ENCODE peak calls at places on chromosomes 2 and 18, in eight cellular contexts. One of them, this sample, is unnamed.
A peak's percentile ranks its signal among the peaks of the same experiment; 100 is the strongest.

GRCh38 chr2:33134086-33134763 is 187.5 kb downstream of the LTBP1 start:
- DNase-seq in PC-9: peak; percentile 36
- DNase-seq in lower lobe of right lung: no peak
- DNase-seq in upper lobe of right lung: no peak
- DNase-seq in naive thymus-derived CD4-positive, alpha-beta T cell: no peak
- DNase-seq in effector memory CD4-positive, alpha-beta T cell: no peak
- DNase-seq in GM23338: peak; percentile 10
- DNase-seq in RWPE2: peak; percentile 71
- DNase-seq in this sample: no peak

GRCh38 chr2:11597538-11598225 is 63.8 kb downstream of the GREB1 start:
- DNase-seq in lower lobe of right lung: no peak
- DNase-seq in upper lobe of right lung: no peak
- DNase-seq in effector memory CD4-positive, alpha-beta T cell: no peak
- DNase-seq in GM23338: no peak
- DNase-seq in naive thymus-derived CD4-positive, alpha-beta T cell: no peak
- DNase-seq in RWPE2: no peak
- DNase-seq in PC-9: no peak
- DNase-seq in this sample: no peak

GRCh38 chr18:23884712-23885375 is 129.7 kb upstream of the TTC39C start:
- DNase-seq in upper lobe of right lung: peak; percentile 70
- DNase-seq in naive thymus-derived CD4-positive, alpha-beta T cell: no peak
- DNase-seq in PC-9: peak; percentile 19
- DNase-seq in lower lobe of right lung: peak; percentile 51
- DNase-seq in RWPE2: no peak
- DNase-seq in GM23338: peak; percentile 45
- DNase-seq in effector memory CD4-positive, alpha-beta T cell: no peak
- DNase-seq in this sample: peak; percentile 68

GRCh38 chr2:28393115-28393836 is 618 bp downstream of the FOSL2 start:
- DNase-seq in effector memory CD4-positive, alpha-beta T cell: peak; percentile 31
- DNase-seq in PC-9: peak; percentile 56
- DNase-seq in lower lobe of right lung: peak; percentile 82
- DNase-seq in naive thymus-derived CD4-positive, alpha-beta T cell: peak; percentile 33
- DNase-seq in RWPE2: peak; percentile 62
- DNase-seq in GM23338: peak; percentile 55
- DNase-seq in upper lobe of right lung: peak; percentile 87
- DNase-seq in this sample: peak; percentile 77

GRCh38 chr2:138421315-138421970 is 80.1 kb upstream of the SPOPL start:
- DNase-seq in PC-9: no peak
- DNase-seq in naive thymus-derived CD4-positive, alpha-beta T cell: no peak
- DNase-seq in upper lobe of right lung: no peak
- DNase-seq in lower lobe of right lung: no peak
- DNase-seq in effector memory CD4-positive, alpha-beta T cell: no peak
- DNase-seq in RWPE2: no peak
- DNase-seq in GM23338: no peak
- DNase-seq in this sample: no peak

GRCh38 chr2:66171530-66171929 is 263.4 kb upstream of the MEIS1 start:
- DNase-seq in GM23338: no peak
- DNase-seq in PC-9: no peak
- DNase-seq in lower lobe of right lung: no peak
- DNase-seq in RWPE2: no peak
- DNase-seq in upper lobe of right lung: no peak
- DNase-seq in effector memory CD4-positive, alpha-beta T cell: no peak
- DNase-seq in naive thymus-derived CD4-positive, alpha-beta T cell: no peak
- DNase-seq in this sample: no peak

GRCh38 chr2:149192425-149192824 is 138.0 kb upstream of the LYPD6 start:
- DNase-seq in effector memory CD4-positive, alpha-beta T cell: no peak
- DNase-seq in naive thymus-derived CD4-positive, alpha-beta T cell: no peak
- DNase-seq in upper lobe of right lung: no peak
- DNase-seq in lower lobe of right lung: no peak
- DNase-seq in PC-9: no peak
- DNase-seq in RWPE2: no peak
- DNase-seq in GM23338: no peak
- DNase-seq in this sample: no peak

GRCh38 chr2:74105413-74105812 is 42.3 kb downstream of the BOLA3 start:
- DNase-seq in PC-9: no peak
- DNase-seq in RWPE2: no peak
- DNase-seq in lower lobe of right lung: no peak
- DNase-seq in GM23338: peak; percentile 25
- DNase-seq in naive thymus-derived CD4-positive, alpha-beta T cell: no peak
- DNase-seq in upper lobe of right lung: no peak
- DNase-seq in effector memory CD4-positive, alpha-beta T cell: no peak
- DNase-seq in this sample: no peak

GRCh38 chr18:13377496-13377895 is 158.9 kb downstream of the LDLRAD4 start:
- DNase-seq in lower lobe of right lung: no peak
- DNase-seq in effector memory CD4-positive, alpha-beta T cell: peak; percentile 31
- DNase-seq in PC-9: no peak
- DNase-seq in RWPE2: no peak
- DNase-seq in naive thymus-derived CD4-positive, alpha-beta T cell: no peak
- DNase-seq in GM23338: no peak
- DNase-seq in upper lobe of right lung: no peak
- DNase-seq in this sample: peak; percentile 20

GRCh38 chr2:240933966-240934700 is 28.0 kb downstream of the CROCC2 start:
- DNase-seq in effector memory CD4-positive, alpha-beta T cell: no peak
- DNase-seq in RWPE2: no peak
- DNase-seq in PC-9: no peak
- DNase-seq in GM23338: no peak
- DNase-seq in lower lobe of right lung: peak; percentile 39
- DNase-seq in upper lobe of right lung: peak; percentile 51
- DNase-seq in naive thymus-derived CD4-positive, alpha-beta T cell: no peak
- DNase-seq in this sample: peak; percentile 47

GRCh38 chr2:23390152-23390551 is 5.2 kb downstream of the KLHL29 start:
- DNase-seq in upper lobe of right lung: no peak
- DNase-seq in lower lobe of right lung: no peak
- DNase-seq in GM23338: no peak
- DNase-seq in RWPE2: no peak
- DNase-seq in effector memory CD4-positive, alpha-beta T cell: no peak
- DNase-seq in PC-9: no peak
- DNase-seq in naive thymus-derived CD4-positive, alpha-beta T cell: no peak
- DNase-seq in this sample: no peak

GRCh38 chr2:161662373-161662772 is 38.2 kb downstream of the SLC4A10 start:
- DNase-seq in RWPE2: no peak
- DNase-seq in upper lobe of right lung: no peak
- DNase-seq in lower lobe of right lung: no peak
- DNase-seq in effector memory CD4-positive, alpha-beta T cell: no peak
- DNase-seq in GM23338: no peak
- DNase-seq in PC-9: no peak
- DNase-seq in naive thymus-derived CD4-positive, alpha-beta T cell: no peak
- DNase-seq in this sample: no peak

GRCh38 chr2:53437371-53437770 is 330.2 kb upstream of the CHAC2 start:
- DNase-seq in PC-9: no peak
- DNase-seq in GM23338: no peak
- DNase-seq in effector memory CD4-positive, alpha-beta T cell: no peak
- DNase-seq in naive thymus-derived CD4-positive, alpha-beta T cell: no peak
- DNase-seq in RWPE2: no peak
- DNase-seq in upper lobe of right lung: no peak
- DNase-seq in lower lobe of right lung: no peak
- DNase-seq in this sample: no peak

GRCh38 chr2:124476291-124476690 is 451.2 kb downstream of the CNTNAP5 start:
- DNase-seq in naive thymus-derived CD4-positive, alpha-beta T cell: no peak
- DNase-seq in lower lobe of right lung: no peak
- DNase-seq in PC-9: no peak
- DNase-seq in GM23338: no peak
- DNase-seq in effector memory CD4-positive, alpha-beta T cell: no peak
- DNase-seq in RWPE2: no peak
- DNase-seq in upper lobe of right lung: no peak
- DNase-seq in this sample: no peak

GRCh38 chr2:223576873-223577272 is 25.3 kb downstream of the SCG2 start:
- DNase-seq in effector memory CD4-positive, alpha-beta T cell: no peak
- DNase-seq in PC-9: peak; percentile 38
- DNase-seq in GM23338: no peak
- DNase-seq in upper lobe of right lung: no peak
- DNase-seq in lower lobe of right lung: no peak
- DNase-seq in RWPE2: no peak
- DNase-seq in naive thymus-derived CD4-positive, alpha-beta T cell: no peak
- DNase-seq in this sample: no peak

GRCh38 chr2:215361876-215362561 is 50.2 kb downstream of the ATIC start:
- DNase-seq in RWPE2: no peak
- DNase-seq in effector memory CD4-positive, alpha-beta T cell: no peak
- DNase-seq in PC-9: no peak
- DNase-seq in GM23338: no peak
- DNase-seq in upper lobe of right lung: no peak
- DNase-seq in naive thymus-derived CD4-positive, alpha-beta T cell: no peak
- DNase-seq in lower lobe of right lung: no peak
- DNase-seq in this sample: no peak

GRCh38 chr2:19835818-19836281 is 65.9 kb downstream of the TTC32 start:
- DNase-seq in effector memory CD4-positive, alpha-beta T cell: no peak
- DNase-seq in upper lobe of right lung: no peak
- DNase-seq in lower lobe of right lung: no peak
- DNase-seq in naive thymus-derived CD4-positive, alpha-beta T cell: no peak
- DNase-seq in GM23338: no peak
- DNase-seq in RWPE2: no peak
- DNase-seq in PC-9: no peak
- DNase-seq in this sample: no peak

GRCh38 chr2:740446-741293 is 63.5 kb upstream of the TMEM18 start:
- DNase-seq in naive thymus-derived CD4-positive, alpha-beta T cell: no peak
- DNase-seq in effector memory CD4-positive, alpha-beta T cell: peak; percentile 40
- DNase-seq in GM23338: peak; percentile 100
- DNase-seq in PC-9: peak; percentile 38
- DNase-seq in upper lobe of right lung: peak; percentile 81
- DNase-seq in lower lobe of right lung: peak; percentile 75
- DNase-seq in RWPE2: peak; percentile 93
- DNase-seq in this sample: peak; percentile 89

GRCh38 chr2:108449410-108450200 is 599 bp downstream of the GCC2 start:
- DNase-seq in GM23338: peak; percentile 45
- DNase-seq in PC-9: peak; percentile 17
- DNase-seq in RWPE2: no peak
- DNase-seq in naive thymus-derived CD4-positive, alpha-beta T cell: peak; percentile 50
- DNase-seq in effector memory CD4-positive, alpha-beta T cell: peak; percentile 37
- DNase-seq in upper lobe of right lung: no peak
- DNase-seq in lower lobe of right lung: no peak
- DNase-seq in this sample: peak; percentile 29

GRCh38 chr18:28175930-28176673 is 828 bp downstream of the CDH2 start:
- DNase-seq in PC-9: peak; percentile 28
- DNase-seq in effector memory CD4-positive, alpha-beta T cell: no peak
- DNase-seq in lower lobe of right lung: no peak
- DNase-seq in GM23338: peak; percentile 62
- DNase-seq in RWPE2: no peak
- DNase-seq in upper lobe of right lung: no peak
- DNase-seq in naive thymus-derived CD4-positive, alpha-beta T cell: no peak
- DNase-seq in this sample: peak; percentile 69

GRCh38 chr2:241620419-241620769 is 16.6 kb downstream of the THAP4 start:
- DNase-seq in PC-9: no peak
- DNase-seq in effector memory CD4-positive, alpha-beta T cell: no peak
- DNase-seq in upper lobe of right lung: no peak
- DNase-seq in lower lobe of right lung: no peak
- DNase-seq in RWPE2: no peak
- DNase-seq in GM23338: no peak
- DNase-seq in naive thymus-derived CD4-positive, alpha-beta T cell: no peak
- DNase-seq in this sample: no peak

GRCh38 chr2:229843613-229844012 is 78.2 kb downstream of the TRIP12 start:
- DNase-seq in lower lobe of right lung: no peak
- DNase-seq in upper lobe of right lung: no peak
- DNase-seq in PC-9: no peak
- DNase-seq in naive thymus-derived CD4-positive, alpha-beta T cell: no peak
- DNase-seq in RWPE2: no peak
- DNase-seq in effector memory CD4-positive, alpha-beta T cell: no peak
- DNase-seq in GM23338: no peak
- DNase-seq in this sample: no peak

GRCh38 chr2:179579744-179580143 is 281.7 kb downstream of the ZNF385B start:
- DNase-seq in lower lobe of right lung: no peak
- DNase-seq in upper lobe of right lung: no peak
- DNase-seq in PC-9: no peak
- DNase-seq in effector memory CD4-positive, alpha-beta T cell: no peak
- DNase-seq in RWPE2: no peak
- DNase-seq in naive thymus-derived CD4-positive, alpha-beta T cell: no peak
- DNase-seq in GM23338: no peak
- DNase-seq in this sample: no peak

GRCh38 chr2:224958466-224958857 is 83.8 kb downstream of the DOCK10 start:
- DNase-seq in naive thymus-derived CD4-positive, alpha-beta T cell: no peak
- DNase-seq in GM23338: no peak
- DNase-seq in RWPE2: no peak
- DNase-seq in lower lobe of right lung: no peak
- DNase-seq in effector memory CD4-positive, alpha-beta T cell: no peak
- DNase-seq in upper lobe of right lung: no peak
- DNase-seq in PC-9: no peak
- DNase-seq in this sample: no peak

GRCh38 chr2:213251618-213252017 is 32.6 kb upstream of the SPAG16 start:
- DNase-seq in upper lobe of right lung: no peak
- DNase-seq in RWPE2: no peak
- DNase-seq in effector memory CD4-positive, alpha-beta T cell: no peak
- DNase-seq in GM23338: peak; percentile 85
- DNase-seq in naive thymus-derived CD4-positive, alpha-beta T cell: peak; percentile 28
- DNase-seq in lower lobe of right lung: no peak
- DNase-seq in PC-9: no peak
- DNase-seq in this sample: peak; percentile 21
- H3K4me3 ChIP-seq in upper lobe of right lung: no peak overlapping the region
- H3K4me3 ChIP-seq in RWPE2: no peak overlapping the region
- H3K4me3 ChIP-seq in effector memory CD4-positive, alpha-beta T cell: no peak overlapping the region
- H3K4me3 ChIP-seq in GM23338: no peak overlapping the region
- H3K4me3 ChIP-seq in naive thymus-derived CD4-positive, alpha-beta T cell: no peak overlapping the region
- H3K4me3 ChIP-seq in lower lobe of right lung: no peak overlapping the region
- H3K4me3 ChIP-seq in PC-9: no peak overlapping the region
- H3K4me3 ChIP-seq in this sample: no peak overlapping the region

GRCh38 chr2:84882775-84883550 is 2.1 kb upstream of the TRABD2A start:
- DNase-seq in naive thymus-derived CD4-positive, alpha-beta T cell: no peak
- DNase-seq in GM23338: no peak
- DNase-seq in effector memory CD4-positive, alpha-beta T cell: no peak
- DNase-seq in lower lobe of right lung: no peak
- DNase-seq in PC-9: no peak
- DNase-seq in RWPE2: no peak
- DNase-seq in upper lobe of right lung: no peak
- DNase-seq in this sample: no peak
- H3K27me3 ChIP-seq in naive thymus-derived CD4-positive, alpha-beta T cell: no peaks in the 10 kb centered on the region
- H3K27me3 ChIP-seq in GM23338: peaks cover 62% of the 10 kb centered on the region
- H3K27me3 ChIP-seq in effector memory CD4-positive, alpha-beta T cell: no peaks in the 10 kb centered on the region
- H3K27me3 ChIP-seq in lower lobe of right lung: peaks cover 18% of the 10 kb centered on the region
- H3K27me3 ChIP-seq in PC-9: peaks cover 32% of the 10 kb centered on the region
- H3K27me3 ChIP-seq in RWPE2: no peaks in the 10 kb centered on the region
- H3K27me3 ChIP-seq in upper lobe of right lung: peaks cover 3% of the 10 kb centered on the region
- H3K27me3 ChIP-seq in this sample: peaks cover 41% of the 10 kb centered on the region

GRCh38 chr2:189037518-189037917 is 63.3 kb downstream of the COL3A1 start:
- DNase-seq in lower lobe of right lung: no peak
- DNase-seq in effector memory CD4-positive, alpha-beta T cell: no peak
- DNase-seq in GM23338: no peak
- DNase-seq in naive thymus-derived CD4-positive, alpha-beta T cell: no peak
- DNase-seq in RWPE2: no peak
- DNase-seq in PC-9: no peak
- DNase-seq in upper lobe of right lung: no peak
- DNase-seq in this sample: no peak
- H3K36me3 ChIP-seq in lower lobe of right lung: peaks cover 39% of the 10 kb centered on the region
- H3K36me3 ChIP-seq in effector memory CD4-positive, alpha-beta T cell: no peaks in the 10 kb centered on the region
- H3K36me3 ChIP-seq in GM23338: no peaks in the 10 kb centered on the region
- H3K36me3 ChIP-seq in naive thymus-derived CD4-positive, alpha-beta T cell: no peaks in the 10 kb centered on the region
- H3K36me3 ChIP-seq in RWPE2: no peaks in the 10 kb centered on the region
- H3K36me3 ChIP-seq in PC-9: no peaks in the 10 kb centered on the region
- H3K36me3 ChIP-seq in upper lobe of right lung: peaks cover 9% of the 10 kb centered on the region
- H3K36me3 ChIP-seq in this sample: no peaks in the 10 kb centered on the region

DNA sequence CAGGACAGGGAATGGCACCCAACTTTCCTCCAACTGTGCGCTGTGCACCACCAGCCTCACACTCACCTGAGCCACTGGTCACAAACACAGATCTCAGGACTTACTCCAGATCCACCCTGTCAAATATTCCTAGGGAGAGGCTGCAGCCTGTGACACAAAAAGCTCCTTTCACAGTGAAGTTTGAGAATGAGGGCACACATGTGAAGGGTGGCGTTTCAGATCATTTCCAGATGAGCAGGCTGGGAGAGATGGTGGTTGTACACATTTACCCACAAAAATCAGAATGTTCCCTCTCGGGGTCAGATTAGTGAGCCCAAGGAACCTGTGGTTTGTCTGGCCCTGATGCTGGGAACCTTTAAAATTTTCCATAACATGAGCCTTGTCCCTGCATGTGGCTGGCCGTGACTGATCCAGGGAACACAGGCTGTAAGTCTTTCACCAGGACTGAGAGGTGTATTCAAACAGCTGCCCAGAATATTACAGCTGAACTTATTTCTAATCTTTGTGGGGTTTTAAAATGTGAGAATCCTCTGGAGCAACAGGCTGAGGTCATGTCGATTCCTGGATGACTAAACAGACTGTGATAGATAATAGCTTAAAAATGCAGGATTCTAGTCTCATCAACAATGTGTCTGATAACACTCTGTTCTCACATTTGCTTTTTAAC is 35.4 kb downstream of the IL1R2 start:
- DNase-seq in RWPE2: no peak
- DNase-seq in upper lobe of right lung: no peak
- DNase-seq in PC-9: no peak
- DNase-seq in effector memory CD4-positive, alpha-beta T cell: no peak
- DNase-seq in naive thymus-derived CD4-positive, alpha-beta T cell: no peak
- DNase-seq in lower lobe of right lung: no peak
- DNase-seq in GM23338: no peak
- DNase-seq in this sample: no peak
- H3K4me3 ChIP-seq in RWPE2: no peak overlapping the region
- H3K4me3 ChIP-seq in upper lobe of right lung: no peak overlapping the region
- H3K4me3 ChIP-seq in PC-9: no peak overlapping the region
- H3K4me3 ChIP-seq in effector memory CD4-positive, alpha-beta T cell: no peak overlapping the region
- H3K4me3 ChIP-seq in naive thymus-derived CD4-positive, alpha-beta T cell: no peak overlapping the region
- H3K4me3 ChIP-seq in lower lobe of right lung: no peak overlapping the region
- H3K4me3 ChIP-seq in GM23338: no peak overlapping the region
- H3K4me3 ChIP-seq in this sample: no peak overlapping the region

This sample was measured in H7.